ENCODE peak calls at places on chromosomes 4 and X, in four cellular contexts. B, A, P and N are unnamed samples.
A peak's percentile ranks its signal among the peaks of the same experiment; 100 is the strongest.

GRCh38 chr4:119300388-119301131 is 21.4 kb downstream of the FABP2 start:
- DNase-seq in A (peak; percentile 97), P (peak; percentile 97), B (peak; percentile 92), N (peak; percentile 95)

GRCh38 chrX:36963069-36963808 is 44.9 kb upstream of the FAM47C start:
- DNase-seq in B (no peak), P (no peak), A (no peak), N (no peak)

GRCh38 chr4:74117024-74117534 is 18.1 kb upstream of the CXCL2 start:
- DNase-seq in A (no peak), P (peak; percentile 49), B (no peak), N (no peak)

GRCh38 chrX:132861076-132861475 is 97.4 kb downstream of the HS6ST2 start:
- DNase-seq in A (no peak), P (no peak), B (no peak), N (no peak)

GRCh38 chrX:128106630-128107029 is 54.4 kb upstream of the ACTRT1 start:
- DNase-seq in P (no peak), A (peak; percentile 46), B (peak; percentile 20), N (peak; percentile 13)

GRCh38 chr4:83115000-83115399 is 471 bp upstream of the PLAC8 start:
- DNase-seq in B (no peak), A (no peak), P (no peak), N (no peak)

GRCh38 chr4:176791591-176792347 is 953 bp downstream of the VEGFC start:
- DNase-seq in A (peak; percentile 43), B (peak; percentile 43), P (peak; percentile 9), N (peak; percentile 17)

GRCh38 chr4:86536166-86536565 is 57.9 kb upstream of the PTPN13 start:
- DNase-seq in P (no peak), B (no peak), A (no peak), N (no peak)

GRCh38 chr4:174457468-174457867 is 64.8 kb downstream of the HPGD start:
- DNase-seq in A (no peak), P (no peak), B (no peak), N (no peak)

GRCh38 chr4:189088783-189089182 is 851.9 kb upstream of the FRG1 start:
- DNase-seq in P (no peak), A (no peak), B (no peak), N (no peak)

GRCh38 chrX:13662537-13662841 is 9.5 kb downstream of the TCEANC start:
- DNase-seq in B (no peak), P (no peak), A (no peak), N (no peak)

GRCh38 chrX:52359614-52360232 is 9.1 kb upstream of the XAGE2 start:
- DNase-seq in P (no peak), B (no peak), A (no peak), N (peak; percentile 50)

GRCh38 chr4:27112587-27112986 is 251.9 kb downstream of the STIM2 start:
- DNase-seq in P (no peak), B (no peak), A (no peak), N (no peak)

GRCh38 chr4:70634482-70634881 is 5.9 kb downstream of the ENAM start:
- DNase-seq in B (no peak), A (no peak), P (no peak), N (no peak)

GRCh38 chrX:54920610-54921426 is at the start of gene TRO:
- DNase-seq in B (peak; percentile 50), A (no peak), P (no peak), N (peak; percentile 18)

GRCh38 chr4:102452854-102453253 is 48.3 kb upstream of the NFKB1 start:
- DNase-seq in B (no peak), P (no peak), A (no peak), N (no peak)

GRCh38 chrX:72120798-72121197 is 10.9 kb downstream of the RTL5 start:
- DNase-seq in P (no peak), A (no peak), B (peak; percentile 77), N (no peak)

GRCh38 chrX:101080326-101080725 is 1.6 kb downstream of the TMEM35A start:
- DNase-seq in A (no peak), P (no peak), B (no peak), N (no peak)

GRCh38 chr4:177293208-177294018 is 16.3 kb upstream of the NEIL3 start:
- DNase-seq in P (no peak), B (no peak), A (no peak), N (no peak)

GRCh38 chr4:7041851-7042696 is 1.1 kb upstream of the TADA2B start:
- DNase-seq in P (peak; percentile 58), B (peak; percentile 39), A (no peak), N (peak; percentile 66)

GRCh38 chr4:4386296-4386735 is 586 bp upstream of the NSG1 start:
- DNase-seq in P (no peak), B (peak; percentile 75), A (no peak), N (no peak)

GRCh38 chr4:144712775-144713174 is 66.8 kb downstream of the HHIP start:
- DNase-seq in B (no peak), P (no peak), A (no peak), N (no peak)

GRCh38 chr4:153489856-153490558 is 23.8 kb downstream of the TMEM131L start:
- DNase-seq in B (no peak), A (no peak), P (no peak), N (no peak)

GRCh38 chr4:128812360-128812958 is 3.0 kb downstream of the JADE1 start:
- DNase-seq in A (peak; percentile 82), B (peak; percentile 48), P (no peak), N (peak; percentile 63)

GRCh38 chr4:148747721-148748268 is 305.6 kb upstream of the NR3C2 start:
- DNase-seq in P (no peak), B (no peak), A (peak; percentile 29), N (no peak)

GRCh38 chr4:7647211-7647931 is 212.6 kb upstream of the PSAPL1 start:
- DNase-seq in A (no peak), B (no peak), P (no peak), N (no peak)

GRCh38 chr4:182310316-182310715 is 67.1 kb downstream of the TENM3 start:
- DNase-seq in B (no peak), A (no peak), P (no peak), N (no peak)

GRCh38 chrX:97057349-97057909 is 173.7 kb downstream of the RPA4 start:
- DNase-seq in P (no peak), A (no peak), B (no peak), N (no peak)

GRCh38 chr4:112979881-112980421 is 69.5 kb upstream of the ANK2 start:
- DNase-seq in A (no peak), B (no peak), P (no peak), N (peak; percentile 20)

GRCh38 chr4:150960818-150961217 is 54.3 kb downstream of the LRBA start:
- DNase-seq in P (no peak), A (peak; percentile 33), B (peak; percentile 57), N (peak; percentile 43)

GRCh38 chr4:123941306-123941705 is 544.7 kb downstream of the SPRY1 start:
- DNase-seq in B (no peak), A (no peak), P (no peak), N (no peak)

GRCh38 chr4:123418486-123418931 is 21.9 kb downstream of the SPRY1 start:
- DNase-seq in B (no peak), P (no peak), A (peak; percentile 94), N (no peak)

GRCh38 chrX:76148011-76148665 is 24.7 kb upstream of the PBDC1 start:
- DNase-seq in A (peak; percentile 16), P (peak; percentile 10), B (no peak), N (no peak)

GRCh38 chr4:1767058-1767769 is 25.9 kb upstream of the FGFR3 start:
- DNase-seq in B (no peak), A (no peak), P (no peak), N (no peak)

GRCh38 chr4:143559757-143560147 is 46.2 kb downstream of the SMARCA5 start:
- DNase-seq in P (no peak), A (peak; percentile 24), B (peak; percentile 33), N (no peak)

DNA sequence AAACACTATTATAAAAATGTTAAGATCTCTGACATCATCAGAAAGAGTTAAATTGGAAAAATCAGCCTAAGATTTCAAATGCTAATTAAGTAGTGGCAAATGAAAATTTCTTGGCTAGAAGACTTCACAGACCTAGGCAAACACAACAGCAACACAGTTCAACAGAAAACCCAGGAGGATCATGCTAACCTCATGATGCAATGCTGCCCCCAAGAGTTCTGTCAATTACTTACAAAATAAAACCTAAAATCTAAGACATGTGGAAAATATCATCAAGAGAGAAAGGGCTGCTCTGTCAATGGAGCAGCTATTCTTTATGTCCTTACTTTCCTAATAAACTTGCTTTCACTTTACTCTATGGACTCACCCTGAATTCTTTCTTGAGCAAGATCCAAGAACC is 21.0 kb downstream of the S100G start:
- DNase-seq in A (peak; percentile 27), P (no peak), B (peak; percentile 19), N (peak; percentile 19)
- TF ChIP-seq CTCF in A (peak; percentile 31), P (peak; percentile 17), B (peak; percentile 47), N (no peak)

DNA sequence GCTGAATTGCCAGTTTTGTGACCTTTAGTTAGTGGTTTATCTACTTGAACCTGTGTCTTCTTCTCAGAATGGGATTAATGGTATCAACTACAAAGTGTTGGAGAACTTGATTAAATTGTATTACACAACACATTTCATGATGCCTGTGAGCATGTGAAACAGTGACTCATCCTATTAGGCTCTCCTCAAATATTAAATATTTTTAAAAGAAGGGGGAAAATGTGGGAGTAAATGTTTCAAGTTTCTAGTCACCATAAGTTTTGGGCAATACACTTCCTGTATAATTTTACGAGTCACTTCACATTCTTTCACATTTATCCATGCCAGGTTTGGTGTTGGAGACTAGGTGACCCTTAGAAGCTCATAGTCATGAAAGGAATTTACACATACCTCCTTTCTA is 147.0 kb downstream of the HS3ST1 start:
- DNase-seq in P (no peak), B (no peak), A (no peak), N (no peak)
- H3K9me3 ChIP-seq in P (no peaks in the 10 kb centered on the region), B (no peaks in the 10 kb centered on the region), A (no peaks in the 10 kb centered on the region), N (no peaks in the 10 kb centered on the region)

DNA sequence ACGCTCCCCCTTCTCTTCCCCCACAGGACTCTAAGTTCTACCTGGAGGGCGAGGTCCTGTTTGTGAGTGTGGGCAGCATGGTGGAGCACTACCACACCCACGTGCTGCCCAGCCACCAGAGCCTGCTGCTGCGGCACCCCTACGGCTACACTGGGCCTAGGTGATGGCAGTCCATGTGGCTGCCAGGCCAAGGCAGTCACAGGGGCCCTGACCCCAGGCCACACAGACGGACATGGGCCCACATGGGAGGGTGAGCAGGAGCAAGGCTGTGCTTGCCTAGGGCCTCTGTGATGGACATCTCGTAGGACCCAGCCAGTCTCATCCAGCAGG is 10.0 kb upstream of the ADD1 start:
- DNase-seq in B (no peak), A (no peak), P (peak; percentile 5), N (no peak)
- H3K4me1 ChIP-seq in B (no peaks in the 10 kb centered on the region), A (no peaks in the 10 kb centered on the region), P (peaks cover 14% of the 10 kb centered on the region), N (peaks cover 10% of the 10 kb centered on the region)

DNA sequence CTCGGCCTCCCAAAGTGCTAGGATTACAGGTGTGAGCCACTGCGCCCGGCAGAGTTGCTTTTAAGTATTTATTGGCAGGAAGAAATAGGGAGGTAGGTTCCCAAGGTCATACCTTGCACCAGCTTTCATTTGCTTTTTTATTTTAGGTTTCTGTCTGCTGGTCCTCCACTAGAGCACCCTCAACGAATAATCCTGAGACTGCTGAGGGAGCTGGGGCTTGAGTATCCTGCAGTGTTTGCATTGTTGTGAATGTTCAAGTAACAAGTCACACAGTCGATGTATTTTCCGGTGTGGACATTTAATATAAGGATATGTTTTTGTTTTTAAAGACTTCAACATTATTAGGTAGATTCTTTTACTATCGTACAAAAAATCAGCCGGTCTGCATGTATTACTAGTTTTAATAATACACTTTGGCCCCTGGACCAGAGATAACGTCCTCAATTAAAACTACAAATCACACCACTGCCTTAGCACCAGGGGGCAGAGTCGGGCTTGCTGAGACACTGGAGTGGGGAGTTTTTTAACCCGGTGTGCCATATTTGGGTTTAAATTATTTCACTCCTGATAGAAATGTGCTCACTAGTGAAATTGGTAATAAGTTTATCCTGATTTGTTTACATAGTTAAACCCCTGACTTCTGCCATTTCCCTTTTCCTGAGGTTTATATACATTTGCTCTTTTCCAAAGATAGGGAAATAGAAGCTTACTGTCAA is 11.6 kb downstream of the SMIM20 start:
- DNase-seq in B (peak; percentile 54), A (peak; percentile 49), P (peak; percentile 33), N (peak; percentile 47)
- TF ChIP-seq CTCF in B (peak; percentile 70), A (peak; percentile 71), P (peak; percentile 35), N (no peak)